ENCODE peak calls at places on chromosomes 1 and 21, in five cellular contexts. G, W, E, S and T are unnamed samples.

GRCh38 chr1:58035523-58035922 is 511.0 kb downstream of the OMA1 start:
- DNase-seq in S (no peak), W (peak; percentile 3), E (no peak), G (no peak), T (no peak)

GRCh38 chr1:114219247-114219872 is 65.7 kb upstream of the SYT6 start:
- DNase-seq in W (no peak), G (no peak), S (no peak), E (no peak), T (no peak)

GRCh38 chr1:14222086-14222485 is 376.4 kb upstream of the KAZN start:
- DNase-seq in E (no peak), W (no peak), G (no peak), S (no peak), T (no peak)

GRCh38 chr1:7207875-7208646 is 422.8 kb downstream of the CAMTA1 start:
- DNase-seq in G (no peak), S (peak; percentile 50), E (no peak), W (peak; percentile 58), T (no peak)

GRCh38 chr1:3019007-3019515 is 2.2 kb upstream of the ACTRT2 start:
- DNase-seq in W (no peak), G (no peak), S (no peak), E (no peak), T (no peak)

GRCh38 chr1:151540982-151541377 is 871 bp downstream of the TUFT1 start:
- DNase-seq in W (no peak), S (no peak), E (no peak), G (no peak), T (no peak)

GRCh38 chr1:160724445-160725242 is 13.0 kb upstream of the CD48 start:
- DNase-seq in E (no peak), W (no peak), S (no peak), G (no peak), T (no peak)

GRCh38 chr21:45253180-45253579 is 34.5 kb downstream of the POFUT2 start:
- DNase-seq in W (no peak), G (no peak), S (peak; percentile 18), E (no peak), T (no peak)

DNA sequence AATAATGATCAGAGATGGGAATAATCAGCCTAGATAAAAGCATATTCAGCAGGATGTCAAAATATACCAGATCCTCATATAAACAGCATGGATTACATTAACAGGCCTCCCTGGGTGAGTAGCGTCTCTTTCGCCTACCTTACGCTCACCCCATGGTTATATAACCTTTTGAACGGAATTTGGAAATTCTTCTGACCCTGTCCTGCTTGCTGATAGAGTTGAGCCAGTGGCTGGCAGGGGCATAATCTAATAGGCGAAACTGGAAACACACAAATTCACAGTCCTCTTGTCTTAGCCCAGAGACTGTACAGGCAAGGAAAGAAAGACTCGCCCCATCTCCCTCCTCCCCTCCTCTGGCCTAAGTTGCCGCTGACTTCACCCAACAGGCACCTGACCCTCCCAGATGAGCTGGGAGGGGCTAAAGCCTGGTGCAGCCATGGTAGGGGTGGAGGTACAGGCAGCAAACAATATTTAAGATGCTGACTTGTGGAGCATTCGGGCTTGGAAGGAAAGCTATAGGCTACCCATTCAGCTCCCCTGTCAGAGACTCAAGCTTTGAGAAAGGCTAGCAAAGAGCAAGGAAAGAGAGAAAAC is at the start of gene ANGPTL7:
- DNase-seq in E (no peak), G (peak; percentile 69), W (no peak), S (no peak), T (no peak)
- TF ChIP-seq CTCF in E (no peak), G (no peak), W (no peak), S (no peak), T (no peak)

GRCh38 chr1:56547473-56547872 is 31.9 kb downstream of the PLPP3 start:
- DNase-seq in G (no peak), W (no peak), E (no peak), S (no peak), T (no peak)
- H3K27ac ChIP-seq in G (no peak overlapping the region), W (no peak overlapping the region), E (no peak overlapping the region), S (no peak overlapping the region), T (peak overlapping the region; percentile 41)

DNA sequence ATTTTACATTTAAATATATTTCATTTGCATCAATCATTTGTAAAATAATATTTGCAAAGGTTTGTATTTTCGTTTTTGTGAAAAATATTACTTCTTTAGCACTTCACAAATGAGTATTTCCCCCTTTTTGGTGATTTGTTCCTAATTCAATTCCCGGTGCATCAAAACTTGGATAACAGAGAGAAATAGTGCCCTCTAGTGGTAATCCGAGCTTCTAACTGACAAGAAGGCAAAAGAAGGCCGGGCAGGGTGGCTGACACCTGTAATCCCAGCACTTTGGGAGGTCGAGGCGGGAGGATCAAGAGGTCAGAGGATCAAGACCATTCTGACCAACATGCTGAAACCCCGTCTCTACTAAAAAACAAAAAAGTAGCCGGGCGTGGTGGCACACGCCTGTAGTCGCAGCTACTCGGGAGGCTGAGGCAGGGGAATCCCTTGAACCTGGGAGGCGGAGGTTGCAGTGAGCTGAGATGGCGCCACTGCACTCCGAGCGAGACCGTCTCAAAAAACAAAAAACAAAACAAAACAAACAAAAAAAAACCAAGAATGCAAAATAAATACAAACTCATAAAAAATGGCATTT is 137.7 kb downstream of the COL11A1 start:
- DNase-seq in S (peak; percentile 36), E (no peak), W (peak; percentile 41), G (peak; percentile 9), T (no peak)
- TF ChIP-seq CTCF in S (peak; percentile 59), E (no peak), W (peak; percentile 75), G (peak; percentile 15), T (no peak)

GRCh38 chr1:225652726-225653462 is at the start of gene ENAH:
- DNase-seq in W (peak; percentile 88), G (peak; percentile 66), E (peak; percentile 43), S (peak; percentile 58), T (no peak)
- H3K27ac ChIP-seq in W (peak within 1 kb of the TSS; percentile 94), G (peak within 1 kb of the TSS; percentile 97), E (no peak within 1 kb of the TSS), S (peak within 1 kb of the TSS; percentile 95), T (peak within 1 kb of the TSS; percentile 99)

DNA sequence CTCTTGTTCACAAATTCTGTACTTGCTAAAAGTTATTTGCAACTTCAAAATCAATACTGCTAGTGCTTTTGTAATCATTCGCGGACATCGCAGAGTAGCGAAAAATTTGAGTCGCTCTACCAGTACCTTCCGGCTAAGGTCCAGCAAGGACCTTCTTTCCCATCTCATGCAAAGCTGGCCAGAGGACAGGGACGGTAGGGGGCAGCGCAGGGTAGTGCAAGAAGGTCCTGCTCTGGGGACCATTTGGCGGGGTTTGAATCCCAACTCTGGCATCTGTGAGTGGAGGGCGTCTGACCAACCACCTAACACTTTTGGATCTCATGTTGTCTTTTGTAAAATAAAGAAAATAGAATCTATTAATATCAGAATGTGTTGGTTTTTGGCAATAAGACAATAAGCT is 258.3 kb downstream of the SPATA17 start:
- DNase-seq in W (no peak), E (no peak), G (no peak), S (no peak), T (no peak)
- TF ChIP-seq CTCF in W (no peak), E (no peak), G (no peak), S (no peak), T (no peak)

GRCh38 chr1:116412480-116412798 is 39.4 kb downstream of the ATP1A1 start:
- DNase-seq in S (no peak), W (no peak), E (no peak), G (no peak), T (no peak)
- H3K27ac ChIP-seq in S (no peak overlapping the region), W (no peak overlapping the region), E (no peak overlapping the region), G (no peak overlapping the region), T (no peak overlapping the region)

DNA sequence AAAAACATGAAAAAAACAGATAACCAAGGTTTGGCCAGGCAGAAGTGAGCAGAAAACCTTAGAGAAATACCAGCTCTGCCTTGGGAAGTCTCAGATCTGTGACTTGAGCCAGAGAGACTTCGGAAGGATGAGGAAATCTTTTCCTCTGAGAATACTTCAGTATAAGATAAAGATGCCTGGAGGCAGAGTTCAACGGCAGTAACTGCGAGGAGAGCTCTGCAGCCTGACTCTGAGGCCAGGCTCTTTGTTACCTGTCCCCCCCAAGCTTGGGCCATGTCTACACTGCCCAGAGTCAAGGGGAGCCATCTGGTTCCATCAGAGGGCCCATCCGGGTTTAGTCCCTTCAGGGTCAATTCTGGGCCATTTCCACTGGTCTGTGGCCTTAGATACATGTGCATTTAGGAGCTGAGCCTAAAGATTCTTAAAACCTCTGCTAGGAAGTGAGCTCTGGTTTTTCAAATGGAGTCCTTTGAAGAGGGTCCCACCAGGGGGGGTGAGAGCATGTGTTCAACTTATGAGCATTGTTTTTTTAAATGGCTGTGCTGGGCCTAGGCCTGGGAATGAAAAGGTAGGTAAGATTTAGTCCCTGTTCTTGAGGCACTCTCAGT is 8.7 kb downstream of the KIRREL1 start:
- DNase-seq in G (no peak), S (no peak), W (no peak), E (no peak), T (no peak)
- TF ChIP-seq CTCF in G (no peak), S (no peak), W (no peak), E (no peak), T (no peak)

DNA sequence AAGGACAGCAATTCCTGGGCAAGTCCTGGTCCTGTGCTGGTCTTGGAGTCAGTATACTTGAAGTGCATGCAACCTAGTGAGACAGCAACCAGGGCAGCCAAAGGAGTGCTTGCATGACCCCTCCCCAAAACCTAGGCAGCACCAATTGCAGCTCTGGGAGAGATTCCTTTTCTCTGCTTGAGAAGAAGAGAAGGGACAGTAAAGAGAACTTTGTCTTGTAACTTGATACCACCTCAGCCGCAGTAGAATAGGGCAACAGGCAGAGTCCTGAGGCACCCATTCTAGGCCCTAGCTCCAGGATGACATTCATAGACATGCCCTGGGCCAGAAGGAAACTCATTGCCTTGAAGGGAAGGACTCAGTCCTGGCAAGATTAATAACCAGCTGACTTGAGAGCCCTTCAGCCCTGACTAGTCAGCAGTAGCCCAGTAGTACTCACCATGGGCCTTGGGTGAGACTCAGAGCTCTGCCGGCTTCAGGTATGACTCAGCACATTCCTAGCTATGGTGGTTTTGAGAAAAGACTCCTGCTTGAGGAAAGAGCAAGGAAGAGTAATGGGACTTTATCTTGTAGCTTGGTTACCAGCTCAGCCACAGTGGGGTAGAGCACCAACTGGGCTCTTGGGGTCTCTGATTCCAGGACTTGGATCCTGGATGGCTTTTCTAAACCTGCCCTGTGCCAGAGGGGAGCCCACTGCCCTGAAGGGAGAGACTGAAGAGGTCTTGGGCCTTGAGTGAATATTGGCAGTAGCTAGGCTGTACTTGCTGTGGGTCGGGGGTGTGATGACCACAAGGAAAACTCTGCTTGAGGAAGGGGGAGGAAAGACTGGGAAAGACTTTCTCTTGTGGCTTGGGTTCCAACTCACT is 51.7 kb upstream of the ACADM start:
- DNase-seq in S (peak; percentile 90), G (no peak), E (no peak), W (peak; percentile 62), T (no peak)
- H3K27ac ChIP-seq in S (no peak overlapping the region), G (no peak overlapping the region), E (no peak overlapping the region), W (no peak overlapping the region), T (no peak overlapping the region)